ENCODE peak calls at places on chromosomes 3 and 15, in six cellular contexts. Y, J, Z, V, X and E are unnamed samples.
A peak's percentile ranks its signal among the peaks of the same experiment; 100 is the strongest.

GRCh38 chr3:184337315-184337714 is at the start of gene FAM131A:
- DNase-seq in J (peak; percentile 81), Y (no peak), V (no peak), X (no peak), Z (no peak), E (no peak)

GRCh38 chr15:63350178-63350621 is 31.4 kb downstream of the CA12 start:
- DNase-seq in V (no peak), Z (no peak), X (no peak), Y (no peak), J (peak; percentile 60), E (no peak)

GRCh38 chr3:127682576-127682975 is 9.8 kb downstream of the ABTB1 start:
- DNase-seq in J (no peak), Y (peak; percentile 72), V (no peak), Z (no peak), X (no peak), E (no peak)

GRCh38 chr3:106251160-106251892 is 382.5 kb upstream of the CBLB start:
- DNase-seq in X (no peak), Z (no peak), Y (no peak), V (no peak), J (no peak), E (no peak)

GRCh38 chr15:53000412-53000811 is 210.3 kb upstream of the ONECUT1 start:
- DNase-seq in V (peak; percentile 13), Y (no peak), X (no peak), Z (no peak), J (no peak), E (no peak)

GRCh38 chr15:60212536-60212935 is 185.2 kb downstream of the ANXA2 start:
- DNase-seq in V (peak; percentile 27), J (no peak), Z (no peak), X (no peak), Y (peak; percentile 65), E (no peak)

GRCh38 chr3:55775366-55775765 is 288.3 kb upstream of the WNT5A start:
- DNase-seq in Z (no peak), Y (no peak), V (no peak), X (no peak), J (no peak), E (no peak)

GRCh38 chr3:180802837-180803236 is 109.6 kb upstream of the FXR1 start:
- DNase-seq in V (peak; percentile 34), X (peak; percentile 4), Z (no peak), J (no peak), Y (no peak), E (no peak)

GRCh38 chr3:189954733-189955665 is 165.7 kb downstream of the P3H2 start:
- DNase-seq in X (no peak), Z (no peak), J (no peak), V (no peak), Y (no peak), E (no peak)

GRCh38 chr15:100686725-100687488 is 84.5 kb downstream of the ASB7 start:
- DNase-seq in V (no peak), X (peak; percentile 90), Y (no peak), Z (no peak), J (no peak), E (no peak)

GRCh38 chr3:133828576-133829309 is 23.1 kb downstream of the SRPRB start:
- DNase-seq in Y (peak; percentile 77), J (peak; percentile 49), V (peak; percentile 13), X (no peak), Z (no peak), E (no peak)

GRCh38 chr15:48631191-48631770 is 14.2 kb downstream of the FBN1 start:
- DNase-seq in Y (peak; percentile 53), V (peak; percentile 46), J (no peak), Z (no peak), X (no peak), E (no peak)

GRCh38 chr3:52554026-52554755 is 17.8 kb downstream of the UQCC5 start:
- DNase-seq in J (no peak), Z (no peak), Y (no peak), X (no peak), V (no peak), E (no peak)

GRCh38 chr3:137282871-137283270 is 325.1 kb downstream of the IL20RB start:
- DNase-seq in Z (no peak), X (no peak), V (no peak), Y (no peak), J (no peak), E (no peak)

GRCh38 chr3:31092748-31093607 is 198.5 kb upstream of the GADL1 start:
- DNase-seq in X (no peak), Z (no peak), V (no peak), Y (no peak), J (peak; percentile 9), E (no peak)

GRCh38 chr3:66472313-66473134 is 28.3 kb downstream of the LRIG1 start:
- DNase-seq in Y (no peak), J (no peak), V (no peak), Z (no peak), X (peak; percentile 90), E (no peak)

GRCh38 chr3:99678926-99679325 is 40.5 kb downstream of the COL8A1 start:
- DNase-seq in V (no peak), Z (no peak), Y (no peak), X (no peak), J (no peak), E (no peak)

GRCh38 chr15:40046721-40047412 is 7.9 kb upstream of the SRP14 start:
- DNase-seq in X (peak; percentile 81), Z (no peak), Y (no peak), J (no peak), V (no peak), E (no peak)

GRCh38 chr3:72187131-72187530 is 402.2 kb upstream of the PROK2 start:
- DNase-seq in X (no peak), J (no peak), V (peak; percentile 18), Y (no peak), Z (no peak), E (no peak)

GRCh38 chr15:57060799-57061198 is 142.4 kb downstream of the TCF12 start:
- DNase-seq in Z (no peak), Y (no peak), J (no peak), V (no peak), X (peak; percentile 90), E (peak; percentile 39)

GRCh38 chr15:61715082-61715481 is 345.2 kb downstream of the VPS13C start:
- DNase-seq in X (peak; percentile 10), Y (no peak), Z (no peak), J (no peak), V (no peak), E (no peak)

GRCh38 chr3:17023006-17023664 is 138.4 kb downstream of the PLCL2 start:
- DNase-seq in V (no peak), J (no peak), Y (no peak), Z (no peak), X (peak; percentile 8), E (no peak)

GRCh38 chr3:133853925-133854227 is 41.8 kb downstream of the RAB6B start:
- DNase-seq in Y (no peak), V (no peak), X (no peak), Z (no peak), J (no peak), E (no peak)

GRCh38 chr3:188974856-188975611 is 196.7 kb upstream of the TPRG1 start:
- DNase-seq in X (peak; percentile 68), J (no peak), Y (no peak), Z (no peak), V (no peak), E (no peak)

GRCh38 chr3:42497009-42497731 is 5.3 kb upstream of the VIPR1 start:
- DNase-seq in X (peak; percentile 61), J (no peak), V (peak; percentile 79), Z (no peak), Y (peak; percentile 89), E (no peak)

GRCh38 chr3:51706788-51707731 is at the start of gene GRM2:
- DNase-seq in Y (peak; percentile 98), X (peak; percentile 77), Z (peak; percentile 74), V (peak; percentile 98), J (peak; percentile 85), E (peak; percentile 38)

GRCh38 chr3:191401775-191402357 is 59.1 kb upstream of the PYDC2 start:
- DNase-seq in Y (no peak), Z (no peak), X (no peak), J (no peak), V (no peak), E (no peak)

GRCh38 chr3:4581040-4581439 is 87.9 kb downstream of the ITPR1 start:
- DNase-seq in Y (no peak), V (no peak), J (no peak), X (no peak), Z (no peak), E (no peak)

GRCh38 chr3:119815716-119816115 is 33.8 kb downstream of the NR1I2 start:
- DNase-seq in Y (peak; percentile 26), Z (no peak), V (no peak), X (no peak), J (no peak), E (no peak)

GRCh38 chr3:152076148-152076547 is 192.6 kb upstream of the MBNL1 start:
- DNase-seq in J (no peak), Z (no peak), X (no peak), V (no peak), Y (no peak), E (no peak)
- TF ChIP-seq CTCF in J (no peak), Z (no peak), X (no peak), V (no peak), Y (no peak), E (peak; percentile 17)

GRCh38 chr3:64158334-64158733 is 66.9 kb downstream of the PRICKLE2 start:
- DNase-seq in Z (no peak), X (no peak), V (no peak), J (no peak), Y (no peak), E (no peak)
- H3K27ac ChIP-seq in Z (no peak overlapping the region), X (no peak overlapping the region), V (no peak overlapping the region), J (no peak overlapping the region), Y (no peak overlapping the region), E (no peak overlapping the region)

GRCh38 chr3:182258538-182259177 is 534.6 kb upstream of the ATP11B start:
- DNase-seq in X (peak; percentile 42), Y (no peak), J (no peak), Z (no peak), V (peak; percentile 66), E (no peak)
- TF ChIP-seq CTCF in X (peak; percentile 67), Y (peak; percentile 85), J (peak; percentile 56), Z (no peak), V (peak; percentile 88), E (peak; percentile 19)

GRCh38 chr3:15812183-15812582 is 14.4 kb upstream of the ANKRD28 start:
- DNase-seq in V (no peak), X (no peak), J (no peak), Y (no peak), Z (no peak), E (no peak)

GRCh38 chr3:15810702-15811101 is 12.9 kb upstream of the ANKRD28 start:
- DNase-seq in J (no peak), V (no peak), Y (no peak), X (no peak), Z (no peak), E (no peak)

GRCh38 chr3:15819043-15819442 is 21.3 kb upstream of the ANKRD28 start:
- DNase-seq in X (no peak), Y (no peak), V (no peak), Z (no peak), J (no peak), E (no peak)

GRCh38 chr3:15819576-15819975 is 21.8 kb upstream of the ANKRD28 start:
- DNase-seq in Z (no peak), J (no peak), X (no peak), V (no peak), Y (no peak), E (no peak)

DNA sequence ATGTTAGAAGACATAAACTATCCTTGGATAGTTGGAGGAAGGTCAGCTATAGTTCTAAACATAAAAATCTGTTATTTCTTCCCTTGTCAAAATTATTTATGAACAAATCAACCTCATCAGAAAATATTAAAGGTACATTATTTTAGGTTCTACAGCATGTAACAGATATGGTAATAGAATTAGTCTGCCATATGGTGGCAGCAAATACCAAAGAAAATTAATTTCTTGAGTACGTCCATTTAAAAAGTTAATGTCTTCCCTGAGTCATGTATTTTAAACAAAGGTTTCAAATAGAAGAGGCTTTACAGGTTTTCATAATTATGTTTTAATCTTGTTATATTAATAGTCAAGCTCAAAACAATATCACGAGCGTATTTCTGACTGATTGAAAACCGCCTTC is 17.9 kb upstream of the ANKRD28 start:
- DNase-seq in Z (no peak), X (peak; percentile 59), V (peak; percentile 17), Y (no peak), J (no peak), E (peak; percentile 54)
- H3K27ac ChIP-seq in Z (no peak overlapping the region), X (no peak overlapping the region), V (no peak overlapping the region), Y (no peak overlapping the region), J (no peak overlapping the region), E (no peak overlapping the region)